ENCODE peak calls at places on chromosomes 16 and 17, in seven cellular contexts. One of them, this sample, is unnamed.

GRCh38 chr17:82167028-82167427 is 45.6 kb downstream of the CCDC57 start:
- DNase-seq in left cardiac atrium: no peak
- DNase-seq in GM12891: no peak
- DNase-seq in LoVo: no peak
- DNase-seq in SW480: no peak
- DNase-seq in HuH-7: no peak
- DNase-seq in astrocyte of the spinal cord: no peak
- DNase-seq in this sample: no peak

GRCh38 chr16:10961231-10961630 is 16.9 kb downstream of the CLEC16A start:
- DNase-seq in astrocyte of the spinal cord: peak
- DNase-seq in left cardiac atrium: no peak
- DNase-seq in SW480: no peak
- DNase-seq in HuH-7: no peak
- DNase-seq in GM12891: no peak
- DNase-seq in LoVo: no peak
- DNase-seq in this sample: no peak

GRCh38 chr17:81080056-81080455 is 45.1 kb downstream of the BAIAP2 start:
- DNase-seq in left cardiac atrium: no peak
- DNase-seq in astrocyte of the spinal cord: no peak
- DNase-seq in LoVo: no peak
- DNase-seq in SW480: no peak
- DNase-seq in GM12891: no peak
- DNase-seq in HuH-7: no peak
- DNase-seq in this sample: no peak

GRCh38 chr16:3009568-3010390 is 2.9 kb upstream of the CLDN9 start:
- DNase-seq in GM12891: no peak
- DNase-seq in HuH-7: no peak
- DNase-seq in LoVo: no peak
- DNase-seq in astrocyte of the spinal cord: no peak
- DNase-seq in left cardiac atrium: no peak
- DNase-seq in SW480: no peak
- DNase-seq in this sample: no peak

GRCh38 chr16:27475561-27475960 is 73.6 kb downstream of the IL21R start:
- DNase-seq in LoVo: no peak
- DNase-seq in HuH-7: no peak
- DNase-seq in SW480: peak
- DNase-seq in left cardiac atrium: no peak
- DNase-seq in GM12891: no peak
- DNase-seq in astrocyte of the spinal cord: peak
- DNase-seq in this sample: no peak

GRCh38 chr17:28390563-28390962 is 15.4 kb downstream of the SLC46A1 start:
- DNase-seq in SW480: no peak
- DNase-seq in astrocyte of the spinal cord: no peak
- DNase-seq in GM12891: no peak
- DNase-seq in HuH-7: no peak
- DNase-seq in left cardiac atrium: no peak
- DNase-seq in LoVo: no peak
- DNase-seq in this sample: no peak

GRCh38 chr16:66287916-66288315 is 78.6 kb upstream of the CDH5 start:
- DNase-seq in left cardiac atrium: no peak
- DNase-seq in HuH-7: no peak
- DNase-seq in SW480: no peak
- DNase-seq in GM12891: no peak
- DNase-seq in astrocyte of the spinal cord: no peak
- DNase-seq in LoVo: no peak
- DNase-seq in this sample: no peak

GRCh38 chr17:41785876-41786226 is 660 bp downstream of the JUP start:
- DNase-seq in left cardiac atrium: peak
- DNase-seq in GM12891: no peak
- DNase-seq in astrocyte of the spinal cord: no peak
- DNase-seq in HuH-7: no peak
- DNase-seq in LoVo: peak
- DNase-seq in SW480: peak
- DNase-seq in this sample: no peak

GRCh38 chr17:48153711-48154642 is 46.4 kb downstream of the SNX11 start:
- DNase-seq in GM12891: no peak
- DNase-seq in SW480: peak
- DNase-seq in LoVo: peak
- DNase-seq in astrocyte of the spinal cord: peak
- DNase-seq in left cardiac atrium: no peak
- DNase-seq in HuH-7: peak
- DNase-seq in this sample: peak

GRCh38 chr17:39170558-39170957 is 4.6 kb upstream of the ARL5C start:
- DNase-seq in SW480: no peak
- DNase-seq in astrocyte of the spinal cord: no peak
- DNase-seq in HuH-7: no peak
- DNase-seq in GM12891: no peak
- DNase-seq in left cardiac atrium: no peak
- DNase-seq in LoVo: no peak
- DNase-seq in this sample: no peak

GRCh38 chr17:19744492-19744891 is 3.6 kb downstream of the ALDH3A1 start:
- DNase-seq in LoVo: no peak
- DNase-seq in left cardiac atrium: peak
- DNase-seq in GM12891: no peak
- DNase-seq in HuH-7: peak
- DNase-seq in SW480: no peak
- DNase-seq in astrocyte of the spinal cord: no peak
- DNase-seq in this sample: peak

GRCh38 chr17:77783991-77784820 is 174.3 kb upstream of the TNRC6C start:
- DNase-seq in GM12891: no peak
- DNase-seq in LoVo: no peak
- DNase-seq in left cardiac atrium: no peak
- DNase-seq in HuH-7: no peak
- DNase-seq in SW480: no peak
- DNase-seq in astrocyte of the spinal cord: no peak
- DNase-seq in this sample: peak

GRCh38 chr17:49690256-49690655 is 12.4 kb upstream of the SPOP start:
- DNase-seq in SW480: no peak
- DNase-seq in HuH-7: no peak
- DNase-seq in GM12891: no peak
- DNase-seq in astrocyte of the spinal cord: no peak
- DNase-seq in LoVo: no peak
- DNase-seq in left cardiac atrium: no peak
- DNase-seq in this sample: no peak

GRCh38 chr16:14486520-14487303 is 143.3 kb downstream of the PARN start:
- DNase-seq in LoVo: peak
- DNase-seq in SW480: peak
- DNase-seq in GM12891: no peak
- DNase-seq in left cardiac atrium: peak
- DNase-seq in astrocyte of the spinal cord: peak
- DNase-seq in HuH-7: peak
- DNase-seq in this sample: no peak

GRCh38 chr17:76560036-76560876 is 20.4 kb downstream of the PRCD start:
- DNase-seq in GM12891: no peak
- DNase-seq in SW480: no peak
- DNase-seq in LoVo: no peak
- DNase-seq in HuH-7: no peak
- DNase-seq in left cardiac atrium: no peak
- DNase-seq in astrocyte of the spinal cord: no peak
- DNase-seq in this sample: peak

GRCh38 chr16:4795181-4795827 is at the start of gene SMIM22:
- DNase-seq in HuH-7: no peak
- DNase-seq in GM12891: no peak
- DNase-seq in astrocyte of the spinal cord: no peak
- DNase-seq in SW480: peak
- DNase-seq in LoVo: no peak
- DNase-seq in left cardiac atrium: no peak
- DNase-seq in this sample: no peak

GRCh38 chr17:1078062-1078711 is 81.3 kb downstream of the TIMM22 start:
- DNase-seq in LoVo: no peak
- DNase-seq in HuH-7: no peak
- DNase-seq in astrocyte of the spinal cord: no peak
- DNase-seq in GM12891: no peak
- DNase-seq in left cardiac atrium: no peak
- DNase-seq in SW480: no peak
- DNase-seq in this sample: no peak

GRCh38 chr17:60896996-60897395 is 219.3 kb downstream of the BCAS3 start:
- DNase-seq in GM12891: no peak
- DNase-seq in LoVo: no peak
- DNase-seq in SW480: no peak
- DNase-seq in astrocyte of the spinal cord: no peak
- DNase-seq in left cardiac atrium: no peak
- DNase-seq in HuH-7: no peak
- DNase-seq in this sample: no peak

GRCh38 chr17:40648326-40648968 is 829 bp upstream of the SMARCE1 start:
- DNase-seq in GM12891: no peak
- DNase-seq in SW480: peak
- DNase-seq in HuH-7: peak
- DNase-seq in LoVo: peak
- DNase-seq in left cardiac atrium: no peak
- DNase-seq in astrocyte of the spinal cord: no peak
- DNase-seq in this sample: no peak

GRCh38 chr16:31460582-31461002 is 1.3 kb downstream of the ARMC5 start:
- DNase-seq in LoVo: peak
- DNase-seq in SW480: peak
- DNase-seq in HuH-7: no peak
- DNase-seq in astrocyte of the spinal cord: peak
- DNase-seq in left cardiac atrium: no peak
- DNase-seq in GM12891: no peak
- DNase-seq in this sample: peak

GRCh38 chr16:13977177-13977576 is 57.2 kb downstream of the ERCC4 start:
- DNase-seq in HuH-7: no peak
- DNase-seq in SW480: no peak
- DNase-seq in astrocyte of the spinal cord: no peak
- DNase-seq in left cardiac atrium: no peak
- DNase-seq in LoVo: no peak
- DNase-seq in GM12891: no peak
- DNase-seq in this sample: no peak

GRCh38 chr17:4332296-4332970 is 34.0 kb downstream of the UBE2G1 start:
- DNase-seq in LoVo: no peak
- DNase-seq in GM12891: no peak
- DNase-seq in left cardiac atrium: no peak
- DNase-seq in HuH-7: no peak
- DNase-seq in SW480: no peak
- DNase-seq in astrocyte of the spinal cord: no peak
- DNase-seq in this sample: no peak

GRCh38 chr16:3578610-3579551 is 1.7 kb upstream of the NLRC3 start:
- DNase-seq in SW480: peak
- DNase-seq in GM12891: peak
- DNase-seq in LoVo: no peak
- DNase-seq in astrocyte of the spinal cord: peak
- DNase-seq in left cardiac atrium: no peak
- DNase-seq in HuH-7: no peak
- DNase-seq in this sample: peak

GRCh38 chr16:24685539-24686432 is 43.7 kb upstream of the TNRC6A start:
- DNase-seq in HuH-7: peak
- DNase-seq in astrocyte of the spinal cord: peak
- DNase-seq in GM12891: no peak
- DNase-seq in LoVo: no peak
- DNase-seq in SW480: no peak
- DNase-seq in left cardiac atrium: peak
- DNase-seq in this sample: no peak

This sample was measured in GM12865.